ENCODE peak calls at places on chromosomes 2 and 18, in nine cellular contexts. One of them, this sample, is unnamed.

GRCh38 chr2:28055325-28055970 is 164.9 kb downstream of the BABAM2 start:
- DNase-seq in central memory CD8-positive, alpha-beta T cell: no peak
- DNase-seq in NCI-H226: peak
- DNase-seq in HEK293T: no peak
- DNase-seq in GM04503: no peak
- DNase-seq in stimulated activated CD4-positive, alpha-beta T cell treated with anti-CD3 and anti-CD28 coated beads, Interleukin-12 subunit alpha, Interleukin-12 subunit beta, amount 100 ng/mL, for 4 hours: no peak
- DNase-seq in T-cell: no peak
- DNase-seq in fibroblast of lung: peak
- DNase-seq in NCI-H2029: no peak
- DNase-seq in this sample: no peak

GRCh38 chr2:219309278-219309677 is at the start of gene PTPRN:
- DNase-seq in central memory CD8-positive, alpha-beta T cell: no peak
- DNase-seq in NCI-H226: peak
- DNase-seq in HEK293T: no peak
- DNase-seq in GM04503: no peak
- DNase-seq in stimulated activated CD4-positive, alpha-beta T cell treated with anti-CD3 and anti-CD28 coated beads, Interleukin-12 subunit alpha, Interleukin-12 subunit beta, amount 100 ng/mL, for 4 hours: no peak
- DNase-seq in T-cell: no peak
- DNase-seq in fibroblast of lung: peak
- DNase-seq in NCI-H2029: peak
- DNase-seq in this sample: no peak

GRCh38 chr2:88006912-88007439 is 9.4 kb downstream of the RNU2-63P start:
- DNase-seq in central memory CD8-positive, alpha-beta T cell: no peak
- DNase-seq in NCI-H226: no peak
- DNase-seq in HEK293T: no peak
- DNase-seq in GM04503: no peak
- DNase-seq in stimulated activated CD4-positive, alpha-beta T cell treated with anti-CD3 and anti-CD28 coated beads, Interleukin-12 subunit alpha, Interleukin-12 subunit beta, amount 100 ng/mL, for 4 hours: no peak
- DNase-seq in T-cell: no peak
- DNase-seq in fibroblast of lung: no peak
- DNase-seq in NCI-H2029: no peak
- DNase-seq in this sample: no peak

GRCh38 chr2:120863661-120864320 is 128.1 kb downstream of the GLI2 start:
- DNase-seq in central memory CD8-positive, alpha-beta T cell: no peak
- DNase-seq in NCI-H226: peak
- DNase-seq in HEK293T: no peak
- DNase-seq in GM04503: no peak
- DNase-seq in stimulated activated CD4-positive, alpha-beta T cell treated with anti-CD3 and anti-CD28 coated beads, Interleukin-12 subunit alpha, Interleukin-12 subunit beta, amount 100 ng/mL, for 4 hours: no peak
- DNase-seq in T-cell: no peak
- DNase-seq in fibroblast of lung: peak
- DNase-seq in NCI-H2029: no peak
- DNase-seq in this sample: no peak

GRCh38 chr2:196537311-196537710 is 102.2 kb upstream of the CCDC150 start:
- DNase-seq in central memory CD8-positive, alpha-beta T cell: no peak
- DNase-seq in NCI-H226: no peak
- DNase-seq in HEK293T: no peak
- DNase-seq in GM04503: no peak
- DNase-seq in stimulated activated CD4-positive, alpha-beta T cell treated with anti-CD3 and anti-CD28 coated beads, Interleukin-12 subunit alpha, Interleukin-12 subunit beta, amount 100 ng/mL, for 4 hours: no peak
- DNase-seq in T-cell: no peak
- DNase-seq in fibroblast of lung: no peak
- DNase-seq in NCI-H2029: no peak
- DNase-seq in this sample: no peak

GRCh38 chr2:188725981-188726380 is 248.2 kb upstream of the COL3A1 start:
- DNase-seq in central memory CD8-positive, alpha-beta T cell: no peak
- DNase-seq in NCI-H226: peak
- DNase-seq in HEK293T: no peak
- DNase-seq in GM04503: no peak
- DNase-seq in stimulated activated CD4-positive, alpha-beta T cell treated with anti-CD3 and anti-CD28 coated beads, Interleukin-12 subunit alpha, Interleukin-12 subunit beta, amount 100 ng/mL, for 4 hours: no peak
- DNase-seq in T-cell: no peak
- DNase-seq in fibroblast of lung: peak
- DNase-seq in NCI-H2029: no peak
- DNase-seq in this sample: no peak

GRCh38 chr2:240299710-240300068 is 135.8 kb upstream of the GPC1 start:
- DNase-seq in central memory CD8-positive, alpha-beta T cell: no peak
- DNase-seq in NCI-H226: no peak
- DNase-seq in HEK293T: no peak
- DNase-seq in GM04503: no peak
- DNase-seq in stimulated activated CD4-positive, alpha-beta T cell treated with anti-CD3 and anti-CD28 coated beads, Interleukin-12 subunit alpha, Interleukin-12 subunit beta, amount 100 ng/mL, for 4 hours: no peak
- DNase-seq in T-cell: no peak
- DNase-seq in fibroblast of lung: no peak
- DNase-seq in NCI-H2029: no peak
- DNase-seq in this sample: no peak

GRCh38 chr2:217393585-217394032 is 533.7 kb upstream of the TNP1 start:
- DNase-seq in central memory CD8-positive, alpha-beta T cell: no peak
- DNase-seq in NCI-H226: peak
- DNase-seq in HEK293T: no peak
- DNase-seq in GM04503: peak
- DNase-seq in stimulated activated CD4-positive, alpha-beta T cell treated with anti-CD3 and anti-CD28 coated beads, Interleukin-12 subunit alpha, Interleukin-12 subunit beta, amount 100 ng/mL, for 4 hours: no peak
- DNase-seq in T-cell: no peak
- DNase-seq in fibroblast of lung: peak
- DNase-seq in NCI-H2029: no peak
- DNase-seq in this sample: no peak

GRCh38 chr18:55863876-55864275 is 275.9 kb upstream of the TCF4 start:
- DNase-seq in central memory CD8-positive, alpha-beta T cell: no peak
- DNase-seq in NCI-H226: no peak
- DNase-seq in HEK293T: no peak
- DNase-seq in GM04503: peak
- DNase-seq in stimulated activated CD4-positive, alpha-beta T cell treated with anti-CD3 and anti-CD28 coated beads, Interleukin-12 subunit alpha, Interleukin-12 subunit beta, amount 100 ng/mL, for 4 hours: no peak
- DNase-seq in T-cell: no peak
- DNase-seq in fibroblast of lung: peak
- DNase-seq in NCI-H2029: no peak
- DNase-seq in this sample: no peak

This sample was measured in breast epithelium.